ENCODE peak calls at places on chromosome 10, in ten cellular contexts. V, N, I, J, B, Q, G, Z, D and W are unnamed samples.

GRCh38 chr10:119516381-119517234 is 25.9 kb downstream of the RGS10 start:
- DNase-seq in V (no peak), N (peak), I (no peak), J (peak), B (no peak), Q (peak), G (no peak), Z (peak), D (no peak), W (no peak)

GRCh38 chr10:110629680-110630191 is 14.4 kb upstream of the RBM20 start:
- DNase-seq in V (no peak), N (no peak), I (peak), J (peak), B (peak), Q (peak), G (peak), Z (no peak), D (no peak), W (no peak)

GRCh38 chr10:103067951-103068350 is 125.1 kb downstream of the NT5C2 start:
- DNase-seq in V (peak), N (no peak), I (peak), J (no peak), B (peak), Q (no peak), G (no peak), Z (no peak), D (no peak), W (no peak)

GRCh38 chr10:93062499-93063216 is 2.1 kb downstream of the CYP26C1 start:
- DNase-seq in V (peak), N (no peak), I (peak), J (peak), B (peak), Q (no peak), G (no peak), Z (no peak), D (peak), W (no peak)

GRCh38 chr10:114043532-114044250 is at the start of gene ADRB1:
- DNase-seq in V (no peak), N (peak), I (peak), J (peak), B (peak), Q (peak), G (peak), Z (peak), D (peak), W (no peak)

GRCh38 chr10:31263903-31264302 is 55.1 kb upstream of the ZEB1 start:
- DNase-seq in V (peak), N (no peak), I (no peak), J (peak), B (peak), Q (peak), G (no peak), Z (no peak), D (no peak), W (no peak)

GRCh38 chr10:66294538-66294937 is 631.3 kb upstream of the LRRTM3 start:
- DNase-seq in V (no peak), N (no peak), I (no peak), J (no peak), B (no peak), Q (no peak), G (no peak), Z (no peak), D (no peak), W (no peak)

GRCh38 chr10:47318706-47319105 is 3.5 kb upstream of the GDF2 start:
- DNase-seq in V (peak), N (no peak), I (no peak), J (no peak), B (no peak), Q (no peak), G (no peak), Z (peak), D (peak), W (no peak)

GRCh38 chr10:130236711-130237110 is 100.5 kb downstream of the GLRX3 start:
- DNase-seq in V (no peak), N (peak), I (no peak), J (no peak), B (no peak), Q (no peak), G (no peak), Z (no peak), D (no peak), W (no peak)

GRCh38 chr10:121469797-121470606 is 128.2 kb downstream of the FGFR2 start:
- DNase-seq in V (no peak), N (no peak), I (no peak), J (no peak), B (no peak), Q (no peak), G (no peak), Z (no peak), D (no peak), W (no peak)

GRCh38 chr10:73625004-73625883 is 16.0 kb downstream of the MYOZ1 start:
- DNase-seq in V (peak), N (no peak), I (peak), J (peak), B (peak), Q (peak), G (peak), Z (peak), D (peak), W (no peak)

GRCh38 chr10:44907576-44907975 is 3.6 kb upstream of the TMEM72 start:
- DNase-seq in V (no peak), N (no peak), I (no peak), J (no peak), B (no peak), Q (no peak), G (no peak), Z (no peak), D (no peak), W (no peak)

GRCh38 chr10:95394161-95394880 is 103.5 kb upstream of the PDLIM1 start:
- DNase-seq in V (peak), N (no peak), I (no peak), J (no peak), B (no peak), Q (no peak), G (no peak), Z (no peak), D (no peak), W (peak)

GRCh38 chr10:42926831-42927230 is 144.2 kb downstream of the BMS1 start:
- DNase-seq in V (peak), N (no peak), I (peak), J (peak), B (no peak), Q (peak), G (peak), Z (no peak), D (peak), W (no peak)

GRCh38 chr10:3803884-3804741 is 19.1 kb upstream of the KLF6 start:
- DNase-seq in V (peak), N (no peak), I (peak), J (peak), B (peak), Q (no peak), G (no peak), Z (peak), D (no peak), W (no peak)

GRCh38 chr10:95181731-95182130 is 12.3 kb upstream of the ACSM6 start:
- DNase-seq in V (peak), N (no peak), I (peak), J (peak), B (peak), Q (no peak), G (no peak), Z (no peak), D (no peak), W (no peak)

GRCh38 chr10:22629843-22630228 is 84.5 kb downstream of the PIP4K2A start:
- DNase-seq in V (no peak), N (no peak), I (no peak), J (no peak), B (no peak), Q (no peak), G (no peak), Z (no peak), D (no peak), W (no peak)

GRCh38 chr10:29689001-29689400 is 54.2 kb upstream of the SVIL start:
- DNase-seq in V (peak), N (no peak), I (peak), J (peak), B (peak), Q (peak), G (peak), Z (no peak), D (no peak), W (peak)

GRCh38 chr10:75115137-75115536 is 3.7 kb downstream of the SAMD8 start:
- DNase-seq in V (peak), N (peak), I (peak), J (peak), B (peak), Q (no peak), G (peak), Z (no peak), D (no peak), W (no peak)

GRCh38 chr10:133439517-133440461 is 14.0 kb upstream of the SCART1 start:
- DNase-seq in V (no peak), N (no peak), I (no peak), J (no peak), B (no peak), Q (no peak), G (no peak), Z (no peak), D (peak), W (no peak)

GRCh38 chr10:80681142-80681541 is 143.4 kb downstream of the SH2D4B start:
- DNase-seq in V (no peak), N (no peak), I (no peak), J (no peak), B (no peak), Q (no peak), G (no peak), Z (no peak), D (no peak), W (no peak)

GRCh38 chr10:117148284-117148683 is 10.2 kb upstream of the VAX1 start:
- DNase-seq in V (no peak), N (no peak), I (no peak), J (no peak), B (no peak), Q (no peak), G (no peak), Z (no peak), D (no peak), W (no peak)

GRCh38 chr10:44016589-44017482 is 368.1 kb downstream of the CXCL12 start:
- DNase-seq in V (peak), N (no peak), I (peak), J (no peak), B (peak), Q (no peak), G (no peak), Z (no peak), D (no peak), W (no peak)

GRCh38 chr10:31602541-31603244 is 283.7 kb downstream of the ZEB1 start:
- DNase-seq in V (peak), N (peak), I (peak), J (peak), B (peak), Q (peak), G (peak), Z (no peak), D (peak), W (no peak)

GRCh38 chr10:106551501-106551900 is 613.0 kb downstream of the SORCS1 start:
- DNase-seq in V (no peak), N (no peak), I (no peak), J (no peak), B (no peak), Q (no peak), G (no peak), Z (no peak), D (no peak), W (no peak)

GRCh38 chr10:90175161-90175681 is 473.8 kb downstream of the KIF20B start:
- DNase-seq in V (peak), N (no peak), I (no peak), J (no peak), B (no peak), Q (no peak), G (no peak), Z (no peak), D (no peak), W (no peak)

GRCh38 chr10:79224263-79224949 is 122.9 kb upstream of the PPIF start:
- DNase-seq in V (no peak), N (no peak), I (no peak), J (no peak), B (no peak), Q (no peak), G (no peak), Z (no peak), D (peak), W (no peak)

GRCh38 chr10:125002423-125003145 is 60.7 kb downstream of the ZRANB1 start:
- DNase-seq in V (no peak), N (peak), I (no peak), J (no peak), B (no peak), Q (no peak), G (no peak), Z (no peak), D (peak), W (no peak)

DNA sequence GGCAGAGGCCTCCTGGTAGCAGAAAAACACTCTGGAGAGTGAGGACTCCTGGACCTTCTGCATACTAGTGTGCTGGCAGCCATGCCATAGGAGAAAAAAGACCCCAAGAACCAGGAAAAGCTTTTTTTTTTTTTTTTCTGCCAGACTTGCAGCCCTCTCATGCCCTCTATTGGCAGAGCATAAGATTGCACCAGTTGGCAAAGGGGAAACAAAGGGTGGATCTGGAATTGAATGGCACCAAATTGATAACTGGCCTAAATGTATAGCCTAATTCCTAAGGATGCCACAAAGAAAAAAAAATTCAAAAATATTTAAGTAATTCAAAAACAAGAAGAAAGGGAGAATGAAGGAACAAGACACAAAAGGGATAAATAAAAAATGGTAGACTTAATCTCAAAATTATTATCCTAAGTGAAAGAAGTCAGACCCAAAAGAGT is 112.5 kb upstream of the GHITM start:
- DNase-seq in V (peak), N (no peak), I (peak), J (peak), B (peak), Q (no peak), G (no peak), Z (peak), D (no peak), W (no peak)
- TF ChIP-seq CTCF in V (peak), N (peak), I (peak), J (peak), B (peak), Q (peak), G (peak), Z (peak), D (peak), W (peak)

GRCh38 chr10:682931-683447 is 6.5 kb downstream of the DIP2C start:
- DNase-seq in V (no peak), N (no peak), I (no peak), J (no peak), B (no peak), Q (no peak), G (no peak), Z (no peak), D (no peak), W (no peak)

GRCh38 chr10:685613-686012 is 3.9 kb downstream of the DIP2C start:
- DNase-seq in V (no peak), N (no peak), I (no peak), J (no peak), B (no peak), Q (no peak), G (no peak), Z (no peak), D (no peak), W (no peak)

GRCh38 chr10:686155-686931 is 3.1 kb downstream of the DIP2C start:
- DNase-seq in V (no peak), N (no peak), I (no peak), J (no peak), B (no peak), Q (no peak), G (no peak), Z (no peak), D (no peak), W (no peak)

GRCh38 chr10:681670-682318 is 7.7 kb downstream of the DIP2C start:
- DNase-seq in V (peak), N (no peak), I (no peak), J (peak), B (peak), Q (no peak), G (peak), Z (no peak), D (peak), W (peak)

GRCh38 chr10:683448-684071 is 5.9 kb downstream of the DIP2C start:
- DNase-seq in V (peak), N (no peak), I (peak), J (peak), B (peak), Q (peak), G (peak), Z (no peak), D (peak), W (peak)
- H3K4me3 ChIP-seq in V (peak), N (no peak), I (peak), J (no peak), B (peak), Q (peak), G (peak), Z (no peak), D (no peak), W (peak)

GRCh38 chr10:11765141-11765540 is 23.0 kb downstream of the ECHDC3 start:
- DNase-seq in V (no peak), N (no peak), I (no peak), J (no peak), B (no peak), Q (no peak), G (no peak), Z (no peak), D (no peak), W (no peak)
- TF ChIP-seq CTCF in V (no peak), N (no peak), I (no peak), J (no peak), B (no peak), Q (no peak), G (no peak), Z (no peak), D (no peak), W (no peak)

DNA sequence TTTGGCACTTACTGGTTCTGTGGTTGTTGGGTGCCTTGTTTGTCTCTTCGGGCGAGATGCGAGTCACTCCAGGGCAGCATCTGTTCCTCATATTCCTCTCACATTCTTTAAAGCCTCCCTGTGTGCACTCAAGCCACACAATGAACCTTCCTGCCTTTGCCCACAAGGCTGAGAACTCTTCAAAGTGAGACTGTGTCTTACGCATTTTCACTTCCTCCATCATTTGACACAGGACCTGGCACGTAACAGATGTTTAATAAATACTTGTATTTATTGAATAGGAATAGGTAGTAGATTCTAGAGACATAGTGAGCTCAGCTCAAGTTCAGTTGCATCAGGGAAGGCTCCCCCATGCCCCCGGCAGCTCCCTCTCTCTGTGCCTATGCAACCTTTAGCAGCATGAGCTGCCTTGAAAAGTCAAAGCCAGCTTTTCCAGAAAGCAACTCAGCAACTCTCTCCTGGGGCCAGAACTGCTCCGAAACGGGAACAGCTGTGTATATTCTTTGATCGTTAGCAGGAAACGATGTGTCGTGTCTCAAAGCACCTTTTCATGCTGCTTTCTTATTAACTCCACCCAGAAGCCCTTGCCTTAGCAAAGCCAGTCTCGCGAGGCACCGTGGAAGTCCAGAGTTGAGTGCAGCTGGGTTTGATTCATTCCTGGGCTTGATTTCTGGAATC is 97.5 kb downstream of the PFKFB3 start:
- DNase-seq in V (peak), N (peak), I (peak), J (peak), B (peak), Q (peak), G (no peak), Z (peak), D (no peak), W (no peak)
- H3K4me3 ChIP-seq in V (no peak), N (no peak), I (no peak), J (no peak), B (no peak), Q (no peak), G (no peak), Z (peak), D (no peak), W (no peak)

DNA sequence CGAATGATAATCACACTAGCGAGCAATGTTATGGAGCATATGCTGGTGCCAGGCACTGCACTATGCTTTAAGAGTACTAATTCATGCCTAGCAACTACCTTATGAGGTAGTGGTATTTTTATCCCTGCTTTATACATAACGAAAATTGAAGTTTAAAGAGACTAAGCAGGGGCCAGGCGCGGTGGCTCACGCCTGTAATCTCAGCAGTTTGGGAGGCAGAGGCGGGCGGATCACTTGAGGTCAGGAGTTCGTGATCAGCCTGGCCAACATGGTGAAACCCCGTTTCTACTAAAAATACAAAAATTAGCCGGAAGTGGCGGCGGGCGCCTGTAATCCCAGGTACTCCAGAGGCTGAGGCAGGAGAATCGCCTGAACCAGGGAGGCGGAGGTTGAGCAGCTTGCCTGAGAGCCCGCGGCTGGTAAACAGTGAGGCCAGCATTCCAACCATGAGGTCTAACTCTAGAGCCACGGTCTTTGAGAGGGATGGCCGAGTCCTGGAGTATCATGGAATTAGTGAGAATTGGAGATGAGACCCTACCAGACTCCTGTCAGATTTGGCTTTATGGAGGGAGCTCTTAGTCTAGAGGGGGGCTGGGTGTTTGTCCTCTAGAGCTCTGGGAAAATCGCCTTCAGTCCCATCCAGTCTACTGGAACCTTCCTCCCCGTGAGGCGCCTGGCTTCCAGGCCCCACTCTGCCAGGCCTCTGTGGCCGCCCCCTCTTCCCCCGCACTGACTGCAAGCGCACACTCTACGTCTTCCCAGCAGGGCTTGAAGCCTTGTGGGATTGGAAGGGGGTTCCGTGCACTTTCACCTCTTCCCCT is 11.6 kb downstream of the TLX1 start:
- DNase-seq in V (no peak), N (no peak), I (no peak), J (no peak), B (no peak), Q (no peak), G (no peak), Z (no peak), D (no peak), W (no peak)
- TF ChIP-seq CTCF in V (no peak), N (no peak), I (no peak), J (no peak), B (no peak), Q (no peak), G (no peak), Z (no peak), D (no peak), W (no peak)

GRCh38 chr10:100653238-100653956 is 92.0 kb upstream of the PAX2 start:
- DNase-seq in V (no peak), N (no peak), I (no peak), J (no peak), B (no peak), Q (no peak), G (no peak), Z (no peak), D (no peak), W (no peak)
- H3K4me3 ChIP-seq in V (no peak), N (no peak), I (no peak), J (no peak), B (no peak), Q (no peak), G (no peak), Z (no peak), D (no peak), W (no peak)

DNA sequence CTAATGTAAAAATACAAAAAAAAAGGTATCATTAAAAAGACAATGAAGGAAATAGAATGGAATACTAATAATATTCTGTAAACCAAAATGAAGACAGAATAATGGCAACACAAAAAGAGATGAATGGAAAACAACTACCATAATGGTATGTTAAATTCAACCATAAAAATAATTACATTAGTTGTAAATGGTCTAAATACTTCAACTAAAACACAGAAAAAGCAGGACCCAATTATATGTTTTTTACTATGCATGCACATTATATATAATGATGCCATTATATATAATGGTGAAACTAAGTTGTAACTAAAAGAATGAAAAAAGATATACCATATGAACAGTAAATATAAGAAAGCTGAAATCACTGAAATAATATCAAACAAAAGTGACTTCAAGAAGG is 76.5 kb downstream of the CUBN start:
- DNase-seq in V (no peak), N (no peak), I (no peak), J (no peak), B (no peak), Q (no peak), G (no peak), Z (no peak), D (no peak), W (no peak)
- TF ChIP-seq CTCF in V (no peak), N (no peak), I (no peak), J (no peak), B (no peak), Q (no peak), G (no peak), Z (no peak), D (no peak), W (no peak)